ENCODE peak calls at places on chromosomes 13 and 19, in four cellular contexts. Q is AG09319; A is activated CD8-positive, alpha-beta T cell treated with anti-CD3 and anti-CD28 coated beads for 36 hours; V is H54. D is an unnamed sample.

GRCh38 chr19:58392945-58393724 is 2.3 kb upstream of the RNF225 start:
- DNase-seq in Q (no peak), A (no peak), V (no peak), D (no peak)

GRCh38 chr19:5617080-5617479 is 5.5 kb downstream of the SAFB2 start:
- DNase-seq in Q (no peak), A (no peak), V (no peak), D (no peak)

GRCh38 chr13:112842343-112842856 is 126.6 kb upstream of the MCF2L start:
- DNase-seq in Q (no peak), A (no peak), V (no peak), D (no peak)

GRCh38 chr19:51040151-51040550 is 5.3 kb upstream of the KLK12 start:
- DNase-seq in Q (no peak), A (no peak), V (no peak), D (no peak)

GRCh38 chr13:76972430-76972829 is 19.5 kb upstream of the CLN5 start:
- DNase-seq in Q (no peak), A (no peak), V (no peak), D (no peak)

GRCh38 chr19:53157601-53158000 is 1.3 kb downstream of the ZNF347 start:
- DNase-seq in Q (no peak), A (no peak), V (no peak), D (no peak)

GRCh38 chr13:51818771-51819511 is 15.0 kb upstream of the DHRS12 start:
- DNase-seq in Q (no peak), A (peak; percentile 72), V (no peak), D (no peak)

GRCh38 chr13:42152495-42152894 is 104.0 kb downstream of the DGKH start:
- DNase-seq in Q (no peak), A (no peak), V (no peak), D (no peak)

GRCh38 chr19:47227347-47228167 is 3.4 kb downstream of the BBC3 start:
- DNase-seq in Q (peak; percentile 93), A (peak; percentile 87), V (peak; percentile 78), D (peak; percentile 100)

GRCh38 chr19:2053601-2054389 is 2.8 kb upstream of the MKNK2 start:
- DNase-seq in Q (no peak), A (no peak), V (no peak), D (no peak)

GRCh38 chr19:6516018-6516658 is 14.0 kb upstream of the TUBB4A start:
- DNase-seq in Q (peak; percentile 70), A (peak; percentile 84), V (peak; percentile 91), D (peak; percentile 88)

GRCh38 chr19:33397536-33398360 is 24.2 kb downstream of the CEBPG start:
- DNase-seq in Q (no peak), A (no peak), V (no peak), D (no peak)

GRCh38 chr19:29758863-29759262 is 43.8 kb upstream of the C19orf12 start:
- DNase-seq in Q (no peak), A (no peak), V (no peak), D (no peak)

GRCh38 chr13:113627136-113627535 is 30.9 kb downstream of the ATP4B start:
- DNase-seq in Q (no peak), A (no peak), V (no peak), D (no peak)

GRCh38 chr13:43433691-43434121 is 353.1 kb downstream of the ENOX1 start:
- DNase-seq in Q (no peak), A (no peak), V (no peak), D (no peak)

GRCh38 chr13:112710855-112711527 is 21.2 kb downstream of the ATP11A start:
- DNase-seq in Q (no peak), A (no peak), V (no peak), D (peak; percentile 27)

GRCh38 chr19:55600336-55601028 is 394 bp downstream of the ZNF524 start:
- DNase-seq in Q (no peak), A (peak; percentile 84), V (peak; percentile 75), D (no peak)

GRCh38 chr19:45505151-45505995 is 1.9 kb upstream of the VASP start:
- DNase-seq in Q (no peak), A (no peak), V (no peak), D (no peak)

GRCh38 chr19:35225951-35226350 is 2.6 kb downstream of the FAM187B start:
- DNase-seq in Q (no peak), A (no peak), V (no peak), D (no peak)

GRCh38 chr13:75872970-75873369 is 236.8 kb downstream of the LMO7 start:
- DNase-seq in Q (no peak), A (no peak), V (no peak), D (peak; percentile 34)

GRCh38 chr13:45331981-45332830 is 8.8 kb downstream of the TPT1 start:
- DNase-seq in Q (peak; percentile 87), A (no peak), V (no peak), D (peak; percentile 82)